ENCODE peak calls at places on chromosomes 2 and 18, in nine cellular contexts. E, X, Z, A, R, U, S, L and N are unnamed samples.

GRCh38 chr2:79721966-79722365 is 209.1 kb downstream of the CTNNA2 start:
- DNase-seq in E (no peak), X (no peak), Z (no peak), A (no peak), R (no peak), U (no peak), S (no peak), L (no peak), N (no peak)

GRCh38 chr18:59818769-59819168 is 81.0 kb upstream of the PMAIP1 start:
- DNase-seq in E (no peak), X (no peak), Z (no peak), A (no peak), R (no peak), U (no peak), S (no peak), L (no peak), N (no peak)

GRCh38 chr18:36786686-36787085 is 42.1 kb downstream of the TPGS2 start:
- DNase-seq in E (no peak), X (peak), Z (peak), A (peak), R (no peak), U (no peak), S (peak), L (no peak), N (no peak)

GRCh38 chr18:45161850-45162249 is 453.4 kb upstream of the SLC14A2 start:
- DNase-seq in E (no peak), X (no peak), Z (no peak), A (no peak), R (no peak), U (no peak), S (no peak), L (no peak), N (no peak)

GRCh38 chr2:43032248-43032893 is 194.0 kb downstream of the ZFP36L2 start:
- DNase-seq in E (no peak), X (no peak), Z (peak), A (no peak), R (no peak), U (no peak), S (no peak), L (no peak), N (no peak)

GRCh38 chr18:31821452-31822171 is 60.9 kb upstream of the SLC25A52 start:
- DNase-seq in E (no peak), X (no peak), Z (no peak), A (no peak), R (no peak), U (no peak), S (no peak), L (no peak), N (no peak)

GRCh38 chr2:203340791-203341487 is 12.7 kb downstream of the ABI2 start:
- DNase-seq in E (no peak), X (peak), Z (peak), A (peak), R (no peak), U (no peak), S (peak), L (no peak), N (no peak)

GRCh38 chr2:88099798-88100488 is 27.9 kb downstream of the FABP1 start:
- DNase-seq in E (no peak), X (peak), Z (peak), A (peak), R (no peak), U (no peak), S (no peak), L (no peak), N (no peak)

GRCh38 chr2:7237476-7237875 is 320.3 kb downstream of the RNF144A start:
- DNase-seq in E (no peak), X (no peak), Z (no peak), A (no peak), R (no peak), U (no peak), S (no peak), L (no peak), N (no peak)

GRCh38 chr2:84459944-84460429 is 907 bp upstream of the SUCLG1 start:
- DNase-seq in E (no peak), X (no peak), Z (peak), A (no peak), R (no peak), U (peak), S (no peak), L (no peak), N (no peak)

GRCh38 chr2:239444626-239445625 is 44.1 kb upstream of the HDAC4 start:
- DNase-seq in E (no peak), X (peak), Z (peak), A (no peak), R (no peak), U (no peak), S (peak), L (peak), N (no peak)

GRCh38 chr2:228056706-228057105 is 124.8 kb downstream of the SPHKAP start:
- DNase-seq in E (no peak), X (no peak), Z (no peak), A (no peak), R (no peak), U (no peak), S (no peak), L (no peak), N (no peak)

GRCh38 chr18:11658989-11659388 is 30.1 kb upstream of the GNAL start:
- DNase-seq in E (no peak), X (no peak), Z (no peak), A (no peak), R (no peak), U (no peak), S (no peak), L (no peak), N (no peak)

GRCh38 chr18:63107171-63107850 is 212.3 kb downstream of the BCL2 start:
- DNase-seq in E (no peak), X (no peak), Z (no peak), A (no peak), R (no peak), U (no peak), S (no peak), L (peak), N (no peak)

GRCh38 chr2:120892967-120893667 is 157.4 kb downstream of the GLI2 start:
- DNase-seq in E (no peak), X (peak), Z (peak), A (no peak), R (no peak), U (no peak), S (no peak), L (no peak), N (no peak)

GRCh38 chr2:205687018-205687956 is 5.0 kb downstream of the NRP2 start:
- DNase-seq in E (no peak), X (no peak), Z (no peak), A (no peak), R (no peak), U (no peak), S (no peak), L (no peak), N (no peak)

GRCh38 chr18:4369726-4370125 is 85.4 kb downstream of the DLGAP1 start:
- DNase-seq in E (no peak), X (no peak), Z (no peak), A (no peak), R (no peak), U (no peak), S (no peak), L (no peak), N (no peak)

GRCh38 chr2:109715302-109715937 is 78.7 kb upstream of the RGPD5 start:
- DNase-seq in E (no peak), X (no peak), Z (no peak), A (no peak), R (no peak), U (no peak), S (no peak), L (peak), N (no peak)